ENCODE peak calls at places on chromosomes 16 and 17, in nine cellular contexts. One of them, this sample, is unnamed.

GRCh38 chr16:57192720-57193486 is 6.8 kb downstream of the RSPRY1 start:
- DNase-seq in MCF 10A: peak; percentile 44
- DNase-seq in nephron progenitor cell: no peak
- DNase-seq in PC-9: no peak
- DNase-seq in fibroblast of mammary gland: peak; percentile 47
- DNase-seq in heart left ventricle: no peak
- DNase-seq in AG04450: no peak
- DNase-seq in OCI-LY7: no peak
- DNase-seq in BJ: no peak
- DNase-seq in this sample: no peak

GRCh38 chr16:73268311-73268997 is 220.5 kb upstream of the ZFHX3 start:
- DNase-seq in MCF 10A: peak; percentile 16
- DNase-seq in nephron progenitor cell: no peak
- DNase-seq in PC-9: no peak
- DNase-seq in fibroblast of mammary gland: no peak
- DNase-seq in heart left ventricle: no peak
- DNase-seq in AG04450: no peak
- DNase-seq in OCI-LY7: no peak
- DNase-seq in BJ: no peak
- DNase-seq in this sample: no peak

GRCh38 chr16:17448640-17449638 is 21.8 kb downstream of the XYLT1 start:
- DNase-seq in MCF 10A: no peak
- DNase-seq in nephron progenitor cell: no peak
- DNase-seq in PC-9: no peak
- DNase-seq in fibroblast of mammary gland: no peak
- DNase-seq in heart left ventricle: peak; percentile 34
- DNase-seq in AG04450: no peak
- DNase-seq in OCI-LY7: peak; percentile 51
- DNase-seq in BJ: no peak
- DNase-seq in this sample: no peak

GRCh38 chr16:49464877-49465504 is 91.4 kb downstream of the C16orf78 start:
- DNase-seq in MCF 10A: no peak
- DNase-seq in nephron progenitor cell: peak; percentile 63
- DNase-seq in PC-9: no peak
- DNase-seq in fibroblast of mammary gland: no peak
- DNase-seq in heart left ventricle: no peak
- DNase-seq in AG04450: no peak
- DNase-seq in OCI-LY7: peak; percentile 66
- DNase-seq in BJ: no peak
- DNase-seq in this sample: no peak

GRCh38 chr16:81586421-81586820 is 141.8 kb downstream of the CMIP start:
- DNase-seq in MCF 10A: peak; percentile 64
- DNase-seq in nephron progenitor cell: no peak
- DNase-seq in PC-9: peak; percentile 81
- DNase-seq in fibroblast of mammary gland: no peak
- DNase-seq in heart left ventricle: no peak
- DNase-seq in AG04450: no peak
- DNase-seq in OCI-LY7: no peak
- DNase-seq in BJ: no peak
- DNase-seq in this sample: peak; percentile 46

GRCh38 chr16:49557070-49557446 is 183.5 kb downstream of the C16orf78 start:
- DNase-seq in MCF 10A: no peak
- DNase-seq in nephron progenitor cell: peak; percentile 67
- DNase-seq in PC-9: no peak
- DNase-seq in fibroblast of mammary gland: no peak
- DNase-seq in heart left ventricle: no peak
- DNase-seq in AG04450: no peak
- DNase-seq in OCI-LY7: no peak
- DNase-seq in BJ: no peak
- DNase-seq in this sample: no peak

GRCh38 chr17:30950669-30951399 is 20.0 kb upstream of the RNF135 start:
- DNase-seq in MCF 10A: peak; percentile 61
- DNase-seq in nephron progenitor cell: no peak
- DNase-seq in PC-9: no peak
- DNase-seq in fibroblast of mammary gland: peak; percentile 94
- DNase-seq in heart left ventricle: peak; percentile 84
- DNase-seq in AG04450: peak; percentile 75
- DNase-seq in OCI-LY7: no peak
- DNase-seq in BJ: no peak
- DNase-seq in this sample: peak; percentile 45

GRCh38 chr16:13110124-13110796 is 208.9 kb downstream of the SHISA9 start:
- DNase-seq in MCF 10A: peak; percentile 93
- DNase-seq in nephron progenitor cell: peak; percentile 14
- DNase-seq in PC-9: peak; percentile 99
- DNase-seq in fibroblast of mammary gland: peak; percentile 75
- DNase-seq in heart left ventricle: no peak
- DNase-seq in AG04450: no peak
- DNase-seq in OCI-LY7: no peak
- DNase-seq in BJ: peak; percentile 66
- DNase-seq in this sample: no peak

GRCh38 chr17:45688353-45688752 is 95.8 kb upstream of the CRHR1 start:
- DNase-seq in MCF 10A: no peak
- DNase-seq in nephron progenitor cell: no peak
- DNase-seq in PC-9: no peak
- DNase-seq in fibroblast of mammary gland: peak; percentile 4
- DNase-seq in heart left ventricle: no peak
- DNase-seq in AG04450: no peak
- DNase-seq in OCI-LY7: no peak
- DNase-seq in BJ: no peak
- DNase-seq in this sample: no peak

GRCh38 chr17:35183332-35183731 is 10.9 kb downstream of the SLC35G3 start:
- DNase-seq in MCF 10A: no peak
- DNase-seq in nephron progenitor cell: no peak
- DNase-seq in PC-9: no peak
- DNase-seq in fibroblast of mammary gland: no peak
- DNase-seq in heart left ventricle: no peak
- DNase-seq in AG04450: no peak
- DNase-seq in OCI-LY7: no peak
- DNase-seq in BJ: no peak
- DNase-seq in this sample: no peak

DNA sequence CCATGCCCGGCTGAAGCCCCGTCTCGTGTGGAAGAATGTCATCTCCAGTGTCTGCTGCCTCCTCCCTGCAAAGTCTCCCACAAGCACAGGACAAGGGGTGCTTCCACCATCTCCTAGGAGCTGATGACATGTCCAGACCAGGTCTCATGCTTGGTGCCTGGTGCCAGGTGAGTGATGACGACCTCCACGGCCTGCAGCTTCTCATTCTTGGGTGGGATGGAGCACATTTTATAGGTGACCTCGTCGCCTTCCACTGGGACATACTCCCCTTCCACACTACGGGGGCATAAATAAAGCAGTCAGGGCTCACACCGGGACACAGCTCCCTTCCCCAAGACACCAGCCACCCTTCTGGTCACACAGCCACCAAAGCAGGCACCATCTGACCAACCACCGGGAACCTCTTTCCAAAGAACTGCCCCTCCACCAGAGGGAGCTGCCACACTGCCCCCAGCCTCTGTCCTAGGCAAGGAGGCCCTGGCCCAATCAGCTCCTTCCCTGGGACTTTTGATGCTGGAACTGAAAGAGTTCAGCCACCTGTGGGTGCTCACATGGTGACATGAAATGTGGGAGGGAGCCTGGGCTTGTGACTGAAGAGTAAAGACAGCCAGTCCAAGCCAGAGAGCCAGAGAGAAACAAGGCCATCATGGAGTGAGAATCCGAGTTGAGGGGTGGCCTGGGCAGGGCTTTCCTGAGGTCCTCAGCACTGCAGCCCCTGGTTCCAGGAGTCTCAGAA is 13.6 kb downstream of the CARHSP1 start:
- DNase-seq in MCF 10A: no peak
- DNase-seq in nephron progenitor cell: no peak
- DNase-seq in PC-9: no peak
- DNase-seq in fibroblast of mammary gland: no peak
- DNase-seq in heart left ventricle: no peak
- DNase-seq in AG04450: no peak
- DNase-seq in OCI-LY7: no peak
- DNase-seq in BJ: no peak
- DNase-seq in this sample: peak; percentile 43
- TF ChIP-seq CTCF in MCF 10A: peak; percentile 23
- TF ChIP-seq CTCF in nephron progenitor cell: no peak
- TF ChIP-seq CTCF in PC-9: no peak
- TF ChIP-seq CTCF in fibroblast of mammary gland: no peak
- TF ChIP-seq CTCF in heart left ventricle: peak; percentile 7
- TF ChIP-seq CTCF in AG04450: peak; percentile 28
- TF ChIP-seq CTCF in OCI-LY7: peak; percentile 68
- TF ChIP-seq CTCF in BJ: peak; percentile 25
- TF ChIP-seq CTCF in this sample: peak; percentile 52

DNA sequence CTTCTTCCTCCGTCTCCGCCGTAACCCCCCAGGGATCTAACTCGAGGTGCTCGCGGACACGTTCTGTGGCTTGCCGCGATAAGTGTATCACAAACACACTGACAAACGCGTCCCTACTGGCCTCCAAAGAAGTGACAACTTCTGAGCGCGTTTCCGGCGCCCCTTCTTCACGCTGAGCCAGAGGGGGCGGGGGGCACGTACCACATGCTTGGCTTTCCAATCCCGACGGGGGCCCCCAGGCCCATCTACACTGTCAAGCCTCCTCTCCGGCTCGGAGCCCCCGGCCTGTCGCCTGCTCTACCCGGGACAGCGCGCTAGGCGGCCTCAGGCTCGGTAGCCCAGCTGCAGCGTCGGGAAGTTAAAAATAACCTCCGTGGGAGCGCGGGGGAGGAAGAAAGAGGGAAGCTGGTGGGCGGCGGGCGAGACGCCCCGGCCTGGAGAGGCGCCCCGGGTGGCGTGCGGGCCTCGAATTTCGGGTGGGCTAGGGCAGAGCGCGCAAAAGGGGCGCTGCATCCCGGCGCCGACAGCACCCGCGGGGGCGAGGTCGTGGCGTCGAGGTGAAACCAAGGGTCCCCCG is 676 bp upstream of the SPHK1 start:
- DNase-seq in MCF 10A: peak; percentile 46
- DNase-seq in nephron progenitor cell: peak; percentile 59
- DNase-seq in PC-9: no peak
- DNase-seq in fibroblast of mammary gland: peak; percentile 53
- DNase-seq in heart left ventricle: peak; percentile 67
- DNase-seq in AG04450: no peak
- DNase-seq in OCI-LY7: peak; percentile 63
- DNase-seq in BJ: no peak
- DNase-seq in this sample: peak; percentile 37
- TF ChIP-seq CTCF in MCF 10A: peak; percentile 23
- TF ChIP-seq CTCF in nephron progenitor cell: peak; percentile 20
- TF ChIP-seq CTCF in PC-9: no peak
- TF ChIP-seq CTCF in fibroblast of mammary gland: peak; percentile 11
- TF ChIP-seq CTCF in heart left ventricle: no peak
- TF ChIP-seq CTCF in AG04450: peak; percentile 31
- TF ChIP-seq CTCF in OCI-LY7: peak; percentile 65
- TF ChIP-seq CTCF in BJ: peak; percentile 33
- TF ChIP-seq CTCF in this sample: peak; percentile 29

DNA sequence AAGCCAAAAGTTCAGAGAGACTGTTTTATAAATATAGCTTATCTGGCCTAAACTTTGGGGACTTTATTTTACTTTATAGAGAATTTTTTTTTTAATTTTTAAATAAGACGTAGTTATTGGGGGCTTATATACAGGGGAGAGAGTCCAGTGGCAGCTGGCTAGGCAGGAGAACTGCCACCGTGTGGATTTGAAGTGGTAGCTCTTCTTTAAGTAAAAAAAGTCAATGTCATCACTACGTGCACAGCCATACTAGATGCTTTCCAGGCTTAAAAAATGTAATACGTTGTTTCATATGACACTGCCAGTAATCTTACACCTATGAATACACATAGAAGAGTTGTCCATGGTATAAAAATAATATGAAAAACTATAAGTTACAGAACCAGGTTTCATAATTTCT is 31.9 kb upstream of the ANKFY1 start:
- DNase-seq in MCF 10A: no peak
- DNase-seq in nephron progenitor cell: no peak
- DNase-seq in PC-9: no peak
- DNase-seq in fibroblast of mammary gland: no peak
- DNase-seq in heart left ventricle: no peak
- DNase-seq in AG04450: no peak
- DNase-seq in OCI-LY7: no peak
- DNase-seq in BJ: no peak
- DNase-seq in this sample: no peak
- TF ChIP-seq CTCF in MCF 10A: no peak
- TF ChIP-seq CTCF in nephron progenitor cell: no peak
- TF ChIP-seq CTCF in PC-9: no peak
- TF ChIP-seq CTCF in fibroblast of mammary gland: no peak
- TF ChIP-seq CTCF in heart left ventricle: no peak
- TF ChIP-seq CTCF in AG04450: no peak
- TF ChIP-seq CTCF in OCI-LY7: peak; percentile 36
- TF ChIP-seq CTCF in BJ: no peak
- TF ChIP-seq CTCF in this sample: no peak

GRCh38 chr16:50821586-50821985 is 79.7 kb downstream of the CYLD start:
- DNase-seq in MCF 10A: peak; percentile 70
- DNase-seq in nephron progenitor cell: no peak
- DNase-seq in PC-9: no peak
- DNase-seq in fibroblast of mammary gland: peak; percentile 18
- DNase-seq in heart left ventricle: no peak
- DNase-seq in AG04450: no peak
- DNase-seq in OCI-LY7: no peak
- DNase-seq in BJ: no peak
- DNase-seq in this sample: peak; percentile 58
- TF ChIP-seq CTCF in MCF 10A: no peak
- TF ChIP-seq CTCF in nephron progenitor cell: no peak
- TF ChIP-seq CTCF in PC-9: no peak
- TF ChIP-seq CTCF in fibroblast of mammary gland: peak; percentile 6
- TF ChIP-seq CTCF in heart left ventricle: no peak
- TF ChIP-seq CTCF in AG04450: peak; percentile 24
- TF ChIP-seq CTCF in OCI-LY7: no peak
- TF ChIP-seq CTCF in BJ: peak; percentile 22
- TF ChIP-seq CTCF in this sample: peak; percentile 43